ENCODE peak calls at places on chromosomes 11 and 22, in five cellular contexts. F is progenitor cell of endocrine pancreas; R is iPS-NIHi11; C is stimulated activated CD8-positive, alpha-beta memory T cell treated with anti-CD3 and anti-CD28 coated beads, Interleukin-15, amount 100 ng/mL, for 4 hours; E is HFFc6. U is an unnamed sample.
A peak's percentile ranks its signal among the peaks of the same experiment; 100 is the strongest.

GRCh38 chr11:35126000-35126878 is 12.7 kb upstream of the CD44 start:
- DNase-seq in F (no peak), R (no peak), C (no peak), E (no peak), U (no peak)

GRCh38 chr11:73172992-73173656 is 31.0 kb upstream of the FCHSD2 start:
- DNase-seq in F (no peak), R (no peak), C (no peak), E (no peak), U (no peak)

GRCh38 chr11:121595717-121596156 is 143.0 kb upstream of the SORL1-AS1 start:
- DNase-seq in F (no peak), R (no peak), C (no peak), E (peak; percentile 99), U (no peak)

GRCh38 chr22:44309137-44309536 is 3.6 kb downstream of the SHISAL1 start:
- DNase-seq in F (no peak), R (no peak), C (no peak), E (peak; percentile 95), U (no peak)

GRCh38 chr11:70146309-70146708 is 56.8 kb upstream of the FADD start:
- DNase-seq in F (no peak), R (no peak), C (no peak), E (no peak), U (no peak)

GRCh38 chr11:110376711-110377324 is 52.9 kb upstream of the FDX1 start:
- DNase-seq in F (peak; percentile 27), R (peak; percentile 83), C (no peak), E (peak; percentile 73), U (peak; percentile 48)

GRCh38 chr11:44426119-44426518 is 116.2 kb upstream of the ALX4 start:
- DNase-seq in F (no peak), R (no peak), C (no peak), E (no peak), U (no peak)

GRCh38 chr11:441418-442274 is at the start of gene ANO9:
- DNase-seq in F (peak; percentile 47), R (peak; percentile 90), C (peak; percentile 30), E (no peak), U (no peak)

GRCh38 chr11:112806876-112807275 is 154.3 kb upstream of the NCAM1 start:
- DNase-seq in F (no peak), R (no peak), C (no peak), E (no peak), U (no peak)